ENCODE peak calls at places on chromosomes 5 and 9, in eight cellular contexts. O, K, G, B, A, L, S and N are unnamed samples.

GRCh38 chr5:172821340-172821985 is 12.6 kb upstream of the ERGIC1 start:
- DNase-seq in L (no peak), G (no peak), K (no peak), B (no peak), S (no peak), O (no peak), A (no peak), N (no peak)

GRCh38 chr5:94693043-94693822 is 74.8 kb downstream of the SLF1 start:
- DNase-seq in K (peak), B (no peak), A (no peak), L (no peak), G (no peak), S (no peak), O (no peak), N (no peak)

GRCh38 chr9:33320568-33321261 is 30.4 kb downstream of the NFX1 start:
- DNase-seq in G (no peak), O (no peak), B (no peak), K (no peak), S (no peak), L (no peak), A (no peak), N (no peak)

GRCh38 chr5:149177911-149178565 is 36.7 kb downstream of the ABLIM3 start:
- DNase-seq in A (no peak), L (no peak), G (no peak), B (no peak), S (no peak), K (peak), O (no peak), N (no peak)

GRCh38 chr9:115278241-115279035 is 160.5 kb upstream of the TNC start:
- DNase-seq in S (no peak), O (no peak), B (no peak), K (no peak), A (no peak), L (no peak), G (no peak), N (no peak)

GRCh38 chr5:5838493-5838892 is 416.0 kb downstream of the ICE1 start:
- DNase-seq in G (no peak), A (no peak), S (no peak), O (no peak), K (peak), L (no peak), B (no peak), N (no peak)

GRCh38 chr9:130932220-130933069 is 6.6 kb downstream of the FIBCD1 start:
- DNase-seq in A (no peak), B (no peak), K (no peak), S (no peak), O (no peak), G (no peak), L (no peak), N (no peak)

GRCh38 chr9:137514691-137515337 is 35.4 kb downstream of the PNPLA7 start:
- DNase-seq in K (no peak), L (no peak), O (no peak), S (no peak), G (no peak), B (no peak), A (no peak), N (no peak)

GRCh38 chr9:83108208-83108607 is 45.3 kb upstream of the RASEF start:
- DNase-seq in L (no peak), G (no peak), A (no peak), K (no peak), O (no peak), S (no peak), B (no peak), N (no peak)

GRCh38 chr9:80994892-80995291 is 694.5 kb downstream of the TLE1 start:
- DNase-seq in O (no peak), B (no peak), K (no peak), G (no peak), S (no peak), A (no peak), L (no peak), N (no peak)

GRCh38 chr5:174563899-174564298 is 160.5 kb upstream of the MSX2 start:
- DNase-seq in B (no peak), L (no peak), G (peak), K (peak), A (no peak), S (no peak), O (no peak), N (no peak)

GRCh38 chr5:88727705-88728313 is 155.2 kb downstream of the MEF2C start:
- DNase-seq in K (peak), A (no peak), O (no peak), L (no peak), B (no peak), S (no peak), G (no peak), N (no peak)

GRCh38 chr9:88300556-88300955 is 87.7 kb upstream of the SPIN1 start:
- DNase-seq in L (no peak), G (no peak), O (no peak), S (no peak), A (no peak), B (peak), K (no peak), N (no peak)

GRCh38 chr5:94745786-94746730 is 127.6 kb downstream of the SLF1 start:
- DNase-seq in K (no peak), O (no peak), G (no peak), L (no peak), A (no peak), S (no peak), B (no peak), N (no peak)

GRCh38 chr9:133619791-133620190 is 10.6 kb upstream of the FAM163B start:
- DNase-seq in K (no peak), O (peak), A (no peak), G (no peak), L (no peak), S (no peak), B (no peak), N (peak)

GRCh38 chr5:139696894-139697658 is 48.9 kb downstream of the CXXC5 start:
- DNase-seq in S (peak), K (peak), A (no peak), O (peak), G (peak), L (peak), B (peak), N (no peak)

GRCh38 chr9:33187519-33188218 is 20.5 kb upstream of the B4GALT1 start:
- DNase-seq in B (no peak), L (no peak), G (no peak), A (no peak), S (no peak), K (no peak), O (no peak), N (no peak)

GRCh38 chr5:97042981-97043380 is 99.4 kb downstream of the LIX1 start:
- DNase-seq in A (no peak), O (no peak), S (no peak), G (no peak), L (peak), K (peak), B (no peak), N (no peak)

GRCh38 chr9:109143881-109144562 is 23.0 kb downstream of the FRRS1L start:
- DNase-seq in O (no peak), S (no peak), L (no peak), B (no peak), K (peak), G (no peak), A (no peak), N (peak)

GRCh38 chr9:128405780-128406171 is 14.9 kb upstream of the CERCAM start:
- DNase-seq in G (no peak), S (no peak), B (no peak), K (no peak), O (no peak), A (no peak), L (no peak), N (no peak)

GRCh38 chr5:61916621-61917620 is 389.1 kb upstream of the KIF2A start:
- DNase-seq in S (no peak), G (no peak), A (no peak), K (no peak), O (no peak), L (no peak), B (no peak), N (no peak)

GRCh38 chr5:154311362-154311761 is 120.8 kb downstream of the GALNT10 start:
- DNase-seq in B (no peak), K (no peak), L (peak), A (no peak), O (no peak), G (no peak), S (no peak), N (peak)

GRCh38 chr5:135565256-135565655 is 13.5 kb downstream of the CXCL14 start:
- DNase-seq in O (no peak), A (no peak), K (no peak), G (no peak), L (no peak), S (no peak), B (no peak), N (no peak)

GRCh38 chr5:106874974-106875373 is 795.8 kb downstream of the EFNA5 start:
- DNase-seq in A (no peak), G (no peak), B (no peak), S (no peak), K (no peak), L (no peak), O (no peak), N (no peak)

GRCh38 chr5:80177236-80177635 is 78.6 kb downstream of the SERINC5 start:
- DNase-seq in O (no peak), B (no peak), K (no peak), A (no peak), L (no peak), S (no peak), G (no peak), N (peak)

GRCh38 chr5:80184235-80185023 is 71.4 kb downstream of the SERINC5 start:
- DNase-seq in O (peak), A (no peak), L (peak), K (peak), B (no peak), G (peak), S (no peak), N (no peak)

GRCh38 chr5:80182802-80183645 is 72.8 kb downstream of the SERINC5 start:
- DNase-seq in A (no peak), K (peak), B (no peak), S (no peak), G (no peak), O (peak), L (no peak), N (peak)

GRCh38 chr5:80185095-80185494 is 70.8 kb downstream of the SERINC5 start:
- DNase-seq in L (no peak), O (no peak), G (no peak), B (no peak), A (no peak), S (no peak), K (no peak), N (no peak)

GRCh38 chr5:80181618-80182211 is 74.1 kb downstream of the SERINC5 start:
- DNase-seq in B (no peak), L (peak), O (peak), K (no peak), S (no peak), A (no peak), G (peak), N (peak)
- TF ChIP-seq POLR2AphosphoS5 in B (no peak), L (no peak), O (peak), K (no peak), S (no peak), A (no peak), G (no peak), N (peak)

DNA sequence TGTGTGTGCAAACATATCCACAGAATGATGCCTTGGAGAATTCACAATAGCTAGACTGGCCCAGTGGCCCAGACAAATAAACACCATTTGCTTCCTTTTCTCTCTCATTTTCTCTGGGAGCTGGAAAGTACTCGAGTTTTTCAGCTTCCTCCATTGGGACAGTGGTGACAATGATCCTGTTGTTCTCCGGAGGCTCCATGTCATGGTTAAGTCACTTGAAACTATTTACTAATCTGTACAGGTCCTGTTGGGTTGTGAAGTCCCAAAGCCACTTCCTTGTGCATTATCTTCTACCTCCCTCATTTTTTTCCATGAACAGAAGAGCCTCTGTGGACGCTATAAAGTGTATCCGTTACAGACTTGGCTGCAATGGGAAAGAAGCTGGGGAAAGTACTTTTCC is 122.8 kb downstream of the DMAC1 start:
- DNase-seq in G (no peak), K (no peak), B (no peak), L (no peak), A (no peak), S (no peak), O (no peak), N (no peak)
- TF ChIP-seq POLR2AphosphoS5 in G (no peak), K (no peak), B (no peak), L (no peak), A (no peak), S (no peak), O (no peak), N (no peak)

GRCh38 chr5:38413696-38414095 is 142.8 kb downstream of the LIFR start:
- DNase-seq in B (no peak), G (no peak), S (no peak), O (no peak), A (no peak), L (no peak), K (no peak), N (no peak)

GRCh38 chr5:38420691-38421395 is 135.6 kb downstream of the LIFR start:
- DNase-seq in B (no peak), L (peak), S (no peak), G (peak), K (peak), O (peak), A (peak), N (peak)

GRCh38 chr5:38414348-38414747 is 142.1 kb downstream of the LIFR start:
- DNase-seq in B (no peak), S (no peak), A (no peak), O (no peak), L (no peak), G (no peak), K (no peak), N (no peak)

GRCh38 chr5:38420246-38420645 is 136.2 kb downstream of the LIFR start:
- DNase-seq in G (no peak), K (no peak), L (no peak), B (no peak), A (no peak), O (no peak), S (no peak), N (no peak)

DNA sequence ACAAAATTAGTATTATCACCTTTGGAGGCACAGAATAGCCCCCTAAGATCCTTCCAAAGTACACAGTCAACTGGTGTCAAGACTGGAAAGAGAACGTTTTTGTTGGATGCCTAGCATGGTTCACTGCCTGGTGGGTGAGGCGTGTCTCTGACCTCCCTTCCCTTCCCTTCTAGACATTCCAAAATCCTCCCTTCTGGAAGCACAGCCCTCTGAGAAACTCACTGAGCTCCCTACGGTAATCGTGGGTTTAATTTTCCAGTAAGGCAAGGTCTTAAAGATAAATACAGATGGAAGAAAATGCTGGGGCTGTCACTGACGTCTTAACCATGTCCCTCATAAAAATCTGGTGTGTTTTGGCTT is 138.8 kb downstream of the LIFR start:
- DNase-seq in S (no peak), B (no peak), O (no peak), L (no peak), K (no peak), G (no peak), A (no peak), N (no peak)
- TF ChIP-seq POLR2AphosphoS5 in S (no peak), B (no peak), O (no peak), L (no peak), K (no peak), G (no peak), A (no peak), N (no peak)

GRCh38 chr5:118451697-118452247 is 536.6 kb downstream of the DTWD2 start:
- DNase-seq in O (no peak), S (no peak), L (no peak), B (no peak), K (no peak), A (no peak), G (no peak), N (no peak)
- TF ChIP-seq POLR2AphosphoS5 in O (no peak), S (no peak), L (no peak), B (no peak), K (no peak), A (no peak), G (no peak), N (no peak)

DNA sequence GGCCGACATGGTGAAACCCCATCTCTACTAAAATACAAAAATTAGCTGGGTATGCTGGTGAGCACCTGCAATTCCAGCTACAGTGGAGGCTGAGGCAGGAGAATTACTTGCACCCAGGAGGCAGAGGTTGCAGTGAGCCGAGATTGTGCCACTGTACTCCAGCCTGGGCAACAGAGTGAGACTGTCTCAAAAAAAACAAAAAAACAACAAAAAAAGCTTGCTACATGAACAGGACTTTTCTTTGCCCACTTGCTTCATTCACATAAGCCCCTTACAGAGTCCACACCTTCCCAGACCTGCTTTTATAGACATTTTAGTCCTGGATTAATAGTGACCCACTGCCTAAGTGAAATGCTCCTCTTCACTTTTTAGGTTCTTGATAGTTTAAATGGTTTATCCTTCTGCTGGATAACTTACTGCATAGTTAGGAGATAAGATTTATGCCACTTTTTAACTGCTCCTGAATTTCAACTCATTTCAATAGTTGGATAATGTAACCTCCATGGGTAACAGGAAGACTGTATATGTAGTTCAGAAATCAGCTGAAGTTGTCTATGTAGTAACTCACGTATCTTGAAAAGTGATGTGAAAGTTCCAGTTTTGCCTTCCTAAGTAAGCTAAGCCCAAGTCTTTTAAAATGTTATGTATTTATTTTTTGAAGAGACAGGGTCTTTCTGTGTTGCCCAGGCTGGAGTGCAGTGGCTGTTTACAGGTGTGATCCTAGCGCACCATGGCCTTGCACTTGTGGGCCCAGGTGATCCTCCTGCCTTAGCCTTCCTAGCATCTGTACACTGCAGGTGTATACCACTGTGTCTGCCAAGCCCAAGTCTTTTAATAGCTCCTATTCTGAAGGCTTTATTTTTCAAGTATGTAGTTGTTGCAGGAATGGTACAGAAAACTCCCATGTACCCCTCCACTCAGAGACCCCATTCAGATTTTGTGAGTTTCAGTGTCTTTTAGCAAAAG is 19.7 kb downstream of the SUB1 start:
- DNase-seq in A (no peak), S (no peak), O (no peak), B (no peak), K (no peak), L (no peak), G (no peak), N (no peak)
- TF ChIP-seq POLR2AphosphoS5 in A (no peak), S (no peak), O (no peak), B (no peak), K (no peak), L (no peak), G (no peak), N (no peak)

GRCh38 chr5:163434410-163434866 is 3.0 kb upstream of the CCNG1 start:
- DNase-seq in S (no peak), G (peak), B (no peak), A (no peak), O (peak), K (no peak), L (no peak), N (no peak)
- TF ChIP-seq POLR2AphosphoS5 in S (no peak), G (no peak), B (no peak), A (no peak), O (no peak), K (no peak), L (no peak), N (no peak)

DNA sequence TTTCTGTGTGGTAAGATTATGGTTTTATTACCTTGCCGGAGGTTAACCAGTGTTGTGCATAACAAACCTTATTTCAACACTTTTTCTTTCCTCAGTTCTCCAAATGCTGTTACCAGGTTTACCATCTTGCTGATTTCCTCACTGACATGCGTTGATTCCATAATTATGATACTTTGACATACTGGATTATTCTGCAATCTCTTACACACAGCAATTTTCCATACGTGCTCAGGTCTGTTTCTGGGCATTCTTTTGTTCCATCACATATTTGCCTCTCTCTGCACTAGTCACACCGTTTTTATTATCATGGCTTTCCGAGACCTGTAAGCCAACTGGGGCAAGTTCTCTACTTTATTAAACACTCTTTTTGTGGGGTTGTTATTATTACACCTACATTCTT is 77.5 kb downstream of the TTC39B start:
- DNase-seq in A (no peak), L (no peak), B (no peak), G (no peak), S (no peak), O (no peak), K (no peak), N (no peak)
- TF ChIP-seq POLR2AphosphoS5 in A (no peak), L (no peak), B (no peak), G (no peak), S (no peak), O (no peak), K (no peak), N (no peak)

GRCh38 chr5:132369471-132370240 is at the start of gene SLC22A5:
- DNase-seq in B (peak), O (peak), G (peak), K (peak), S (no peak), L (peak), A (peak), N (no peak)
- TF ChIP-seq POLR2AphosphoS5 in B (peak), O (peak), G (no peak), K (peak), S (no peak), L (peak), A (peak), N (no peak)